ENCODE peak calls at places on chromosomes 6 and 20, in seven cellular contexts. F is aorta; K is IMR-90; B is endodermal cell; A is CD8-positive, alpha-beta T cell; U is tibial artery; Y is ascending aorta. D is an unnamed sample.
A peak's percentile ranks its signal among the peaks of the same experiment; 100 is the strongest.

GRCh38 chr6:126312013-126312665 is 27.8 kb upstream of the CENPW start:
- DNase-seq in U (no peak), B (peak; percentile 57), F (no peak), K (no peak), A (no peak), Y (no peak), D (no peak)

GRCh38 chr6:153958860-153959259 is 80.2 kb upstream of the OPRM1 start:
- DNase-seq in F (no peak), Y (no peak), A (no peak), U (no peak), B (peak; percentile 50), K (no peak), D (no peak)

GRCh38 chr6:2542858-2543218 is 207.9 kb downstream of the MYLK4 start:
- DNase-seq in K (peak; percentile 89), U (no peak), A (no peak), B (no peak), F (no peak), Y (no peak), D (no peak)

GRCh38 chr6:84728602-84729001 is 35.8 kb downstream of the TBX18 start:
- DNase-seq in A (no peak), F (no peak), Y (no peak), B (no peak), U (no peak), K (peak; percentile 11), D (no peak)

GRCh38 chr6:16752206-16752867 is 8.9 kb downstream of the ATXN1 start:
- DNase-seq in Y (no peak), F (no peak), B (no peak), U (no peak), K (peak; percentile 94), A (no peak), D (no peak)

GRCh38 chr20:22560817-22561216 is 23.6 kb downstream of the FOXA2 start:
- DNase-seq in A (no peak), F (no peak), Y (no peak), K (no peak), B (peak; percentile 65), U (no peak), D (no peak)

GRCh38 chr6:146833157-146833556 is 234.4 kb downstream of the ADGB start:
- DNase-seq in K (no peak), A (no peak), Y (no peak), F (no peak), B (no peak), U (no peak), D (no peak)

GRCh38 chr6:95292011-95292410 is 285.3 kb upstream of the MANEA start:
- DNase-seq in B (no peak), F (no peak), A (no peak), U (no peak), K (no peak), Y (no peak), D (no peak)

GRCh38 chr20:62754991-62755356 is 41.3 kb upstream of the MRGBP start:
- DNase-seq in K (no peak), Y (no peak), B (no peak), F (no peak), U (no peak), A (no peak), D (no peak)

GRCh38 chr6:56771929-56772607 is 129.4 kb upstream of the DST start:
- DNase-seq in A (no peak), Y (no peak), B (no peak), U (no peak), K (no peak), F (no peak), D (no peak)
- H3K27ac ChIP-seq in A (no peak overlapping the region), Y (peak overlapping the region; percentile 43), B (no peak overlapping the region), U (peak overlapping the region; percentile 48), K (no peak overlapping the region), F (peak overlapping the region; percentile 63), D (no peak overlapping the region)

GRCh38 chr6:130886965-130887364 is 59.8 kb downstream of the SMLR1 start:
- DNase-seq in F (no peak), B (no peak), Y (no peak), K (no peak), A (no peak), U (no peak), D (no peak)
- H3K27ac ChIP-seq in F (no peak overlapping the region), B (no peak overlapping the region), Y (no peak overlapping the region), K (no peak overlapping the region), A (no peak overlapping the region), U (no peak overlapping the region), D (no peak overlapping the region)

DNA sequence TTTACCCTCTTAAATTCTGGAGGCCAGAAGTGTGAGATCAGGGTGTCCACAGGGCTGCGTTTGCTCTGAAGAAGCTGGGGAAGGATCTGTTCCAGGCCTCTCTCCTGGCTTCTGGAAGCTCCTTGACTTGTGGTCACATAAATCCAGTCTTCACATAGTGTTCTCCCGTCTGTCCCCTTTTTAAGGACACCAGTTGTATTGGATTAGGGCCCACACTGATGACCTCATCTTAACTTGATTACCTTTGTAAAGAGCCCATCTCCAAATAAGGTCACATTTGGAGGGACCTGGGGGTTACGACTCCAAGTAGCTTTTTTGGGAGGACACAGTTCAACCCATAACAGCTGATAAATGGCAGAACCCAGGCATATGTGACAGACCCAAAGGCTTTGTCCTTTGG is 20.0 kb upstream of the WFDC2 start:
- DNase-seq in F (no peak), K (no peak), Y (no peak), U (no peak), A (no peak), B (no peak), D (no peak)
- H3K27ac ChIP-seq in F (no peak overlapping the region), K (no peak overlapping the region), Y (peak overlapping the region; percentile 28), U (peak overlapping the region; percentile 60), A (no peak overlapping the region), B (no peak overlapping the region), D (no peak overlapping the region)

GRCh38 chr6:140833396-140833795 is 1299.3 kb upstream of the GJE1 start:
- DNase-seq in F (no peak), K (no peak), A (no peak), Y (no peak), B (no peak), U (no peak), D (no peak)
- H3K27ac ChIP-seq in F (no peak overlapping the region), K (no peak overlapping the region), A (no peak overlapping the region), Y (peak overlapping the region; percentile 48), B (no peak overlapping the region), U (peak overlapping the region; percentile 55), D (no peak overlapping the region)

D was measured in Peyer's patch.